ENCODE peak calls at places on chromosome 22, in ten cellular contexts. D is naive thymus-derived CD8-positive, alpha-beta T cell; E is amniotic stem cell; K is HEK293T; H is ACHN; O is Caco-2; G is iPS DF 6.9; A is T-helper 9 cell; Y is activated T-cell treated with anti-CD3 and anti-CD28 coated beads for 48 hours; X is WTC11. L is an unnamed sample.

GRCh38 chr22:30408388-30409101 is 11.7 kb downstream of the SEC14L2 start:
- DNase-seq in O (no peak), X (no peak), D (no peak), G (no peak), E (peak), A (no peak), H (peak), Y (no peak), K (no peak), L (peak)

GRCh38 chr22:24006914-24007214 is 1.6 kb upstream of the GSTT4 start:
- DNase-seq in G (no peak), Y (no peak), A (no peak), E (no peak), H (no peak), X (no peak), O (no peak), K (no peak), D (no peak), L (no peak)

GRCh38 chr22:24271406-24271760 is 752 bp downstream of the SPECC1L start:
- DNase-seq in O (no peak), A (no peak), E (no peak), D (no peak), H (peak), K (no peak), X (no peak), Y (no peak), G (no peak), L (no peak)

GRCh38 chr22:42914511-42915076 is 57.5 kb upstream of the ARFGAP3 start:
- DNase-seq in Y (no peak), X (no peak), H (no peak), O (no peak), D (no peak), G (no peak), A (no peak), K (no peak), E (no peak), L (no peak)

GRCh38 chr22:20957691-20958440 is 9.2 kb upstream of the AIFM3 start:
- DNase-seq in A (no peak), E (no peak), H (peak), D (no peak), G (no peak), O (peak), X (peak), K (no peak), Y (no peak), L (no peak)

GRCh38 chr22:46107089-46107664 is 43.1 kb upstream of the PPARA start:
- DNase-seq in H (no peak), Y (no peak), E (no peak), D (no peak), A (no peak), O (no peak), G (no peak), K (no peak), X (no peak), L (no peak)

GRCh38 chr22:23219787-23220484 is 39.6 kb downstream of the BCR start:
- DNase-seq in Y (peak), A (no peak), K (no peak), E (no peak), X (no peak), G (no peak), D (peak), O (no peak), H (peak), L (no peak)

GRCh38 chr22:49209452-49210195 is 618.0 kb downstream of the BRD1 start:
- DNase-seq in E (no peak), A (no peak), O (no peak), K (no peak), H (no peak), Y (no peak), X (peak), G (no peak), D (no peak), L (peak)

GRCh38 chr22:32649515-32650200 is 151.8 kb upstream of the TIMP3 start:
- DNase-seq in O (no peak), H (no peak), K (no peak), G (no peak), X (no peak), Y (peak), D (no peak), A (no peak), E (no peak), L (no peak)

GRCh38 chr22:38417252-38418060 is 37.5 kb downstream of the KCNJ4 start:
- DNase-seq in X (peak), A (no peak), D (no peak), O (peak), Y (no peak), H (no peak), K (no peak), E (no peak), G (no peak), L (no peak)

GRCh38 chr22:39243443-39244072 is 1.2 kb downstream of the PDGFB start:
- DNase-seq in H (no peak), O (peak), D (no peak), E (no peak), X (no peak), Y (no peak), A (no peak), G (no peak), K (no peak), L (peak)

GRCh38 chr22:17964647-17965046 is 59.7 kb downstream of the MICAL3 start:
- DNase-seq in D (peak), A (no peak), E (no peak), O (no peak), G (no peak), X (no peak), Y (no peak), K (no peak), H (no peak), L (no peak)

GRCh38 chr22:28963362-28963761 is 80.0 kb downstream of the ZNRF3 start:
- DNase-seq in G (no peak), H (no peak), E (no peak), X (no peak), K (no peak), A (no peak), D (no peak), O (no peak), Y (no peak), L (no peak)

GRCh38 chr22:23750744-23751440 is at the start of gene ZNF70:
- DNase-seq in H (peak), X (peak), E (no peak), D (peak), A (peak), O (peak), G (no peak), Y (peak), K (peak), L (peak)

GRCh38 chr22:44399906-44400762 is 87.4 kb upstream of the SHISAL1 start:
- DNase-seq in E (no peak), X (no peak), H (no peak), O (peak), A (no peak), K (no peak), Y (no peak), D (no peak), G (no peak), L (no peak)

GRCh38 chr22:45919504-45920286 is 57.3 kb downstream of the WNT7B start:
- DNase-seq in H (no peak), O (no peak), K (no peak), G (no peak), A (no peak), Y (no peak), X (no peak), D (no peak), E (no peak), L (no peak)

GRCh38 chr22:43343262-43343988 is at the start of gene SCUBE1:
- DNase-seq in E (no peak), H (peak), O (no peak), X (peak), Y (peak), A (peak), G (no peak), D (peak), K (peak), L (no peak)

GRCh38 chr22:27973851-27974250 is 54.8 kb upstream of the PITPNB start:
- DNase-seq in X (no peak), D (no peak), K (no peak), O (no peak), H (no peak), Y (no peak), A (no peak), G (no peak), E (no peak), L (no peak)

GRCh38 chr22:31089101-31090100 is 8.3 kb downstream of the SMTN start:
- DNase-seq in K (peak), O (no peak), Y (no peak), H (peak), X (peak), E (no peak), D (no peak), A (peak), G (no peak), L (no peak)

GRCh38 chr22:21641417-21641794 is 696 bp upstream of the SDF2L1 start:
- DNase-seq in Y (no peak), A (no peak), X (no peak), E (peak), D (no peak), O (peak), H (peak), K (no peak), G (no peak), L (peak)

GRCh38 chr22:37904572-37905533 is 1.2 kb upstream of the MICALL1 start:
- DNase-seq in X (no peak), E (peak), O (peak), G (no peak), A (no peak), D (no peak), Y (no peak), H (peak), K (peak), L (peak)

GRCh38 chr22:38273135-38273761 is 438 bp upstream of the TMEM184B start:
- DNase-seq in K (no peak), G (no peak), E (no peak), O (no peak), A (no peak), X (no peak), Y (no peak), H (no peak), D (no peak), L (no peak)

GRCh38 chr22:48894804-48895250 is 932.8 kb downstream of the BRD1 start:
- DNase-seq in Y (no peak), A (no peak), G (no peak), K (no peak), D (no peak), H (no peak), O (no peak), X (no peak), E (no peak), L (no peak)

GRCh38 chr22:20463324-20464095 is 25.9 kb upstream of the SCARF2 start:
- DNase-seq in A (no peak), G (no peak), D (peak), Y (no peak), K (no peak), H (no peak), E (no peak), X (no peak), O (no peak), L (no peak)

GRCh38 chr22:26671317-26672059 is 14.1 kb downstream of the MIAT start:
- DNase-seq in K (no peak), Y (peak), A (peak), H (peak), O (no peak), D (peak), G (no peak), E (no peak), X (no peak), L (no peak)

GRCh38 chr22:45770506-45770905 is 98.9 kb downstream of the ATXN10 start:
- DNase-seq in D (no peak), E (no peak), H (no peak), K (no peak), G (no peak), X (no peak), Y (no peak), O (no peak), A (no peak), L (no peak)

GRCh38 chr22:35777335-35777975 is 59.8 kb downstream of the APOL5 start:
- DNase-seq in A (no peak), O (no peak), G (no peak), K (no peak), X (no peak), D (no peak), H (peak), E (no peak), Y (no peak), L (no peak)

GRCh38 chr22:36303874-36304273 is 50.9 kb downstream of the APOL1 start:
- DNase-seq in A (no peak), H (no peak), O (no peak), E (no peak), K (no peak), Y (no peak), G (no peak), X (no peak), D (no peak), L (no peak)

GRCh38 chr22:16960884-16961249 is 47.2 kb downstream of the GAB4 start:
- DNase-seq in H (no peak), D (no peak), K (peak), X (no peak), G (no peak), O (no peak), Y (no peak), E (no peak), A (no peak), L (no peak)